ENCODE peak calls at places on chromosome 19, in six cellular contexts. B is glutamatergic neuron, J is activated T-cell treated with anti-CD3 and anti-CD28 coated beads for 1 hour, W is pancreas, M is tibial artery, H is NCI-H82. F is an unnamed sample.

GRCh38 chr19:8525401-8525684 is 11.4 kb upstream of the ZNF414 start:
- DNase-seq in B (no peak), J (no peak), W (no peak), M (no peak), H (no peak), F (peak; percentile 90)

GRCh38 chr19:42074513-42075363 is 1.2 kb upstream of the ZNF574 start:
- DNase-seq in B (no peak), J (peak; percentile 10), W (no peak), M (no peak), H (no peak), F (no peak)

GRCh38 chr19:46697142-46697960 is 19.6 kb downstream of the PRKD2 start:
- DNase-seq in B (peak; percentile 92), J (no peak), W (peak; percentile 94), M (peak; percentile 86), H (peak; percentile 69), F (peak; percentile 96)

GRCh38 chr19:11814707-11815050 is 606 bp downstream of the ZNF440 start:
- DNase-seq in B (no peak), J (no peak), W (no peak), M (no peak), H (peak; percentile 7), F (no peak)

GRCh38 chr19:36482876-36483275 is 6.5 kb downstream of the ZNF566 start:
- DNase-seq in B (no peak), J (no peak), W (no peak), M (no peak), H (no peak), F (no peak)

GRCh38 chr19:20271215-20271926 is 104.4 kb downstream of the ZNF486 start:
- DNase-seq in B (no peak), J (no peak), W (no peak), M (no peak), H (no peak), F (no peak)

GRCh38 chr19:14555918-14556661 is 15.8 kb downstream of the NDUFB7 start:
- DNase-seq in B (no peak), J (no peak), W (no peak), M (no peak), H (no peak), F (no peak)

GRCh38 chr19:343941-344624 is 513 bp downstream of the MIER2 start:
- DNase-seq in B (peak; percentile 52), J (peak; percentile 33), W (no peak), M (no peak), H (peak; percentile 22), F (peak; percentile 87)

GRCh38 chr19:49653466-49653806 is 11.4 kb downstream of the SCAF1 start:
- DNase-seq in B (no peak), J (no peak), W (peak; percentile 70), M (no peak), H (no peak), F (peak; percentile 78)

F was measured in upper lobe of left lung.